ENCODE peak calls at places on chromosomes 4 and X, in five cellular contexts. B is aorta; I is activated CD4-positive, CD25-positive, alpha-beta regulatory T cell treated with anti-CD3 and anti-CD28 coated beads, Interleukin-2, amount 50 U/mL, for 72 hours; K is stimulated activated CD8-positive, alpha-beta memory T cell treated with anti-CD3 and anti-CD28 coated beads, Interleukin-4, amount 100 ng/mL, for 24 hours; W is T-cell. J is an unnamed sample.

GRCh38 chrX:97673135-97673534 is 789.4 kb downstream of the RPA4 start:
- DNase-seq in B (no peak), I (no peak), K (no peak), W (no peak), J (no peak)

GRCh38 chrX:12065251-12065650 is 73.0 kb upstream of the FRMPD4 start:
- DNase-seq in B (no peak), I (no peak), K (no peak), W (no peak), J (no peak)

GRCh38 chr4:148300877-148301276 is 141.3 kb downstream of the NR3C2 start:
- DNase-seq in B (no peak), I (no peak), K (no peak), W (no peak), J (no peak)

GRCh38 chr4:11228575-11228974 is 200.1 kb downstream of the HS3ST1 start:
- DNase-seq in B (no peak), I (no peak), K (no peak), W (no peak), J (no peak)

GRCh38 chr4:47221721-47222120 is 190.4 kb downstream of the GABRB1 start:
- DNase-seq in B (no peak), I (no peak), K (no peak), W (no peak), J (no peak)

GRCh38 chr4:12846368-12846767 is 637.8 kb downstream of the RAB28 start:
- DNase-seq in B (no peak), I (no peak), K (no peak), W (no peak), J (no peak)

GRCh38 chr4:116881077-116881476 is 204.3 kb downstream of the TRAM1L1 start:
- DNase-seq in B (no peak), I (no peak), K (no peak), W (no peak), J (no peak)

GRCh38 chrX:141902366-141902765 is 1.3 kb upstream of the MAGEC1 start:
- DNase-seq in B (no peak), I (no peak), K (no peak), W (no peak), J (no peak)

GRCh38 chrX:51759055-51759454 is 15.8 kb downstream of the GSPT2 start:
- DNase-seq in B (no peak), I (no peak), K (no peak), W (no peak), J (no peak)

GRCh38 chr4:27701563-27701962 is 840.9 kb downstream of the STIM2 start:
- DNase-seq in B (no peak), I (no peak), K (no peak), W (no peak), J (no peak)

GRCh38 chrX:131704136-131704695 is 160.3 kb downstream of the OR13H1 start:
- DNase-seq in B (peak; percentile 93), I (peak; percentile 74), K (peak; percentile 78), W (peak; percentile 89), J (no peak)

GRCh38 chr4:153808175-153808574 is 19.3 kb upstream of the SFRP2 start:
- DNase-seq in B (no peak), I (no peak), K (no peak), W (no peak), J (no peak)

GRCh38 chr4:147768113-147768512 is 36.2 kb downstream of the ARHGAP10 start:
- DNase-seq in B (no peak), I (no peak), K (no peak), W (no peak), J (no peak)

GRCh38 chr4:53763813-53764597 is 172.7 kb upstream of the LNX1 start:
- DNase-seq in B (no peak), I (no peak), K (no peak), W (no peak), J (no peak)

GRCh38 chrX:9789555-9789954 is 3.3 kb downstream of the SHROOM2 start:
- DNase-seq in B (no peak), I (no peak), K (no peak), W (no peak), J (no peak)

GRCh38 chr4:17085416-17085815 is 187.0 kb upstream of the LDB2 start:
- DNase-seq in B (no peak), I (no peak), K (no peak), W (no peak), J (no peak)

GRCh38 chrX:9794495-9794894 is 8.3 kb downstream of the SHROOM2 start:
- DNase-seq in B (no peak), I (no peak), K (no peak), W (no peak), J (no peak)

GRCh38 chr4:101790521-101791188 is at the start of gene BANK1:
- DNase-seq in B (peak; percentile 77), I (peak; percentile 41), K (peak; percentile 5), W (peak; percentile 28), J (peak; percentile 86)

GRCh38 chr4:10371869-10372471 is 85.3 kb downstream of the ZNF518B start:
- DNase-seq in B (no peak), I (no peak), K (no peak), W (no peak), J (no peak)

J was measured in upper lobe of right lung.